ENCODE peak calls at places on chromosomes 12 and 14, in four cellular contexts. Y, Z, A and C are unnamed samples.

GRCh38 chr12:91998316-91998715 is 147.3 kb downstream of the BTG1 start:
- DNase-seq in Y (no peak), Z (no peak), A (no peak), C (no peak)

GRCh38 chr14:100590726-100591452 is 3.7 kb upstream of the BEGAIN start:
- DNase-seq in Y (no peak), Z (peak; percentile 5), A (no peak), C (no peak)

GRCh38 chr12:617304-617915 is 45.8 kb downstream of the NINJ2 start:
- DNase-seq in Y (no peak), Z (peak; percentile 29), A (no peak), C (no peak)

GRCh38 chr12:100401660-100402059 is 44.8 kb downstream of the SLC17A8 start:
- DNase-seq in Y (no peak), Z (no peak), A (peak; percentile 39), C (no peak)

GRCh38 chr12:55745361-55746146 is 2.6 kb downstream of the GDF11 start:
- DNase-seq in Y (no peak), Z (no peak), A (no peak), C (peak; percentile 48)

GRCh38 chr12:93602897-93603668 is 30.6 kb downstream of the SOCS2 start:
- DNase-seq in Y (no peak), Z (no peak), A (no peak), C (no peak)

GRCh38 chr14:105468621-105469241 is 5.9 kb upstream of the CRIP2 start:
- DNase-seq in Y (no peak), Z (no peak), A (no peak), C (no peak)

GRCh38 chr14:31582286-31582691 is 21.1 kb downstream of the NUBPL start:
- DNase-seq in Y (no peak), Z (no peak), A (no peak), C (no peak)

GRCh38 chr12:14936224-14936861 is 2.0 kb downstream of the ERP27 start:
- DNase-seq in Y (no peak), Z (peak; percentile 51), A (no peak), C (peak; percentile 21)

GRCh38 chr14:76920572-76921175 is 94.5 kb downstream of the LRRC74A start:
- DNase-seq in Y (no peak), Z (no peak), A (no peak), C (no peak)

DNA sequence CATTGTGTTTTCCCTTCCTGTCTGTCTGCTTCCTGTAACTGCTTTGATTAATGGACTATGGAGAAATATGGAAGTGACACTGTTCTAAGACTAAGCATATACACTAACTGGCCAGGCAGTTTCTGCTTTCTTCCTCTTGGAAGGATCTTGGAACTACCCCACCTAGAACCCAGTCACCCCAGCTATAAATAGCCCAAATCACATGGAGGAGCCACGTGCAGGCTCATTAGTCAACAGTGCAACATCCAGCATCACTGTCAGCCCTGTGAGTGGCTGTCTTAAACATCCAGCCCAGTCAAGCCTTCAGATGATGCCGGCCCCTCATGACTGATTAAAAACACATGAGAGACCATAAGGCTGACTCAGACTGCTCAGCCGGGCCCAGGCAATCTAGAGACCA is 39.2 kb downstream of the BCAT1 start:
- DNase-seq in Y (peak; percentile 23), Z (peak; percentile 83), A (no peak), C (peak; percentile 7)
- TF ChIP-seq POLR2A in Y (no peak), Z (no peak), A (no peak), C (no peak)

DNA sequence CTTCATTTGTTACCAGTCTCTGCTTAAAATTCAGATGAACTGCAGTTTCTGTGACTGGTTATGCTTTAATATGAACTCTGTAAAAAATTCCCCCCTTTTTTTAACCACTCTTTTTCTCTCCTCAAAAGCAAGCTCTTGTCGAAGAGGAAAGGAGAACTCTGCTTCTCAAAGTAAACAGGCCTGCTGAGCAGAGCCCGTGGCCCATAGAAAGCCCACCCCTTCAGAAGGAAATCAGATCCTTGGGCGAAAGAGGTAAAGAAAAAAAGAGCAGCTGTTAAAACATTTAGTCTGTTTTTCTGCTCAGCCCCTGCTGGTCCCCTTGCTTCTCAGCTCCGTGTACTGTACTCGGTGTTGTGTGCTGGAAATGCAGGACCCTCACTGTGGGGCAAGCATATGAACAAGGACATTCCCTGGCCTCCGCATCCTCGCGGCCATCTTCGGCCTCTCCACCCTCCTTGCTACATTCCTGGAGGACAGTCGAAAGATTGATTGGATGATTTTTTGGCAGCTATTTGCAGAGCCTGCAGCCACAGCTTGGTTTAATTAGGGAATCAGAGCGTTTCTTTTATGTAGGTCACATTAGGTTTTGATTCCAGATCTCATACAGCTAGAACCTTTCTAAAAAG is 164.6 kb upstream of the LRIG3 start:
- DNase-seq in Y (no peak), Z (peak; percentile 12), A (no peak), C (no peak)
- TF ChIP-seq POLR2A in Y (no peak), Z (no peak), A (no peak), C (no peak)

DNA sequence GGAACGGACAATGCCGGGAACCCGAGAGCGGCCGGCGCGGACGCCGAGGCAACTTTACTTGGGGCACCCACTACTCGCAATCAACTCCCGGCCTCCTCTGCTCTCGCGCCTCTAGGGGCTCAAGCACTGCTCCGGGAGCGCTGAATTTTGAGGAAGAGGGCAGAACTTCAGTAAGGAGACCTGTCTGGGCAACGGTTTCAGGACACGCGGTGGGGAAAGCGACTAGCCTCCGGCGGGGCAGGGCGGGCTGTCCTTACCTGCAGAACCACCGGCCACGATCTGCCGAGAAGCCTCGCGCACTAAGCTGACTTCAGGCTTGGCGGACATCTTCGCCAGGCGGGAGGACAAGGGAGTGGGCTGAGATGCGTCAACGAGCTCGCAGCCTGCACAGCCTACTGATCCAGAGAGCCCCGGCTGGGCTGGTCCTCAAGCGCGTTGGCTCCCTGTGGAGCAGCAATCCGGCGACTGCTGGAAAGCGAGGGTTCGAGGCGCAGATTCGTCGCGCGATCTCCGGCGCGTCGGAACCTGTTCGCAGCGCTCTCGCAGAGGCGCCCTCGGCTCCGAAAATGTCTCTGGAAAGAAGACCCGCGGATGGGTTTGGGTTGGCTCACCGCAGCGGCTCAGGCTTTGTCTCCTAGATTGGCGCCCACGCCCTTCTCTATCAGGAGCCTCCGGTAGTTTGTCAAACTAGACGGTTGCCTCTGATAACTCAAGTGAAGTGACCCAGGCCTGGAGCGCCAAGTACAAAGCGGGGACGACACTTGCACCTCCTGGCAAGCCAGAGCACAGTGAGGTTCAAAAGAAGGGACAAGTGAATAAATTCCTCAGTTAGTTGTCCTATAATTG is at the start of gene SLC25A21:
- DNase-seq in Y (peak; percentile 50), Z (peak; percentile 78), A (peak; percentile 90), C (peak; percentile 92)
- TF ChIP-seq POLR2A in Y (peak; percentile 22), Z (peak; percentile 89), A (peak; percentile 84), C (peak; percentile 90)

DNA sequence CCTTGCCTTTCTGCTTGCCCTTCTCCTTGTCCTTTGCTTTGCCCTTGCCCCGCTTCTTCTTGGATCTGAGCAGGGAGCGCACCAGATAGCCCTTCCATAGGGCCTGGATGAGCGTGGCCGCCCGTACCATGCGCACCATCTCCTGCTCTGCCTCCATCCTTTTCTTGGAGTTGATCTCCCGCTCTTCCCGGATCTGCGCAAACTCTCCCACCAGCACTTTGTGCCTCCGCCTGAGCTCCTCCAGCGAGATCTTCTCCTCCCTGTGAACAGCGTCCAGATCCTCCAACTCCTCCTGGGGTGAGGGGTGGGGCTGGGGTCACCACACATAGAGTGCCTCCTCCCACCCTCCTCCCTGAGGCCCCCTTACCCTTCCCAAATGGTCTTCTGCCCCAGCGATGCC is 10.1 kb downstream of the RITA1 start:
- DNase-seq in Y (no peak), Z (no peak), A (no peak), C (no peak)
- TF ChIP-seq POLR2A in Y (no peak), Z (no peak), A (no peak), C (no peak)

GRCh38 chr14:34999500-34999899 is 16.7 kb downstream of the SRP54 start:
- DNase-seq in Y (no peak), Z (no peak), A (no peak), C (no peak)
- TF ChIP-seq POLR2A in Y (no peak), Z (no peak), A (no peak), C (no peak)

DNA sequence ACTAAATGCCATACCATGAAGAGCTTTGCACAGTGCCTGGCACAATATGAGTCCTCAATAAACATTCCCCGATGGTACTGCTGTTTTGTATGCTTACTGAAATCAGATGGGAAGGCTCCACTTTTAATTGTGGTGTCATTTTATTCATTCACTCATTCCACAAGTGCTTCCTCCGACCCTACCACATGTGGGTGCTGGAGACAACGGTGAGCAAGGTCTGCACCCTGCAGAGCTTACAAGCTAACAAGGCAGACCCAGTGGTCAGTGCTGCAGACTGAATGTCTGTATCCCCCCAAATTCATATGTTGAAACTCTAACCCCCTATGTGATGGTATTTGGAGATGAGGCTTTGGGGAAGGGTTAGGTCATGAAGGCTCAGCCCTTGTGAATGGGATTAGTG is 48.3 kb downstream of the RFX4 start:
- DNase-seq in Y (no peak), Z (no peak), A (no peak), C (no peak)
- TF ChIP-seq POLR2A in Y (no peak), Z (no peak), A (no peak), C (no peak)

GRCh38 chr14:22506778-22507351 is 82.2 kb downstream of the DAD1 start:
- DNase-seq in Y (no peak), Z (no peak), A (no peak), C (no peak)
- TF ChIP-seq POLR2A in Y (no peak), Z (no peak), A (no peak), C (no peak)